ENCODE peak calls at places on chromosomes 2 and 18, in seven cellular contexts. Y, H, D, W, R, A and Q are unnamed samples.

GRCh38 chr18:62187543-62188378 is 706 bp downstream of the RELCH start:
- DNase-seq in D (peak; percentile 7), W (no peak), H (no peak), Y (no peak), A (no peak), R (peak; percentile 37), Q (peak; percentile 53)

GRCh38 chr2:206250041-206250897 is 24.2 kb upstream of the ZDBF2 start:
- DNase-seq in D (no peak), A (no peak), Y (no peak), H (no peak), R (no peak), W (no peak), Q (no peak)

GRCh38 chr2:212626371-212626918 is 87.8 kb upstream of the ERBB4 start:
- DNase-seq in A (no peak), R (no peak), H (no peak), W (no peak), D (no peak), Y (no peak), Q (no peak)

GRCh38 chr2:219632758-219633101 is 5.3 kb downstream of the SLC4A3 start:
- DNase-seq in R (peak; percentile 24), Y (no peak), D (no peak), W (no peak), A (peak; percentile 17), H (no peak), Q (no peak)

GRCh38 chr2:202373490-202373889 is 2.6 kb upstream of the BMPR2 start:
- DNase-seq in Y (no peak), H (no peak), R (no peak), D (peak; percentile 83), A (no peak), W (no peak), Q (peak; percentile 20)

GRCh38 chr18:12313530-12314245 is 5.6 kb downstream of the TUBB6 start:
- DNase-seq in R (no peak), A (no peak), H (no peak), D (no peak), Y (no peak), W (no peak), Q (no peak)

GRCh38 chr2:32357545-32358482 is 991 bp downstream of the BIRC6 start:
- DNase-seq in D (peak; percentile 49), A (no peak), R (peak; percentile 59), H (peak; percentile 32), Y (no peak), W (no peak), Q (peak; percentile 56)

GRCh38 chr2:65710779-65711295 is 278.4 kb upstream of the SPRED2 start:
- DNase-seq in D (peak; percentile 34), A (no peak), R (no peak), Y (no peak), H (no peak), W (no peak), Q (peak; percentile 1)

GRCh38 chr2:71578665-71579371 is 125.5 kb downstream of the DYSF start:
- DNase-seq in R (no peak), A (no peak), W (no peak), D (peak; percentile 30), H (peak; percentile 73), Y (peak; percentile 71), Q (no peak)

GRCh38 chr2:233247744-233248143 is 3.7 kb upstream of the ATG16L1 start:
- DNase-seq in D (peak; percentile 16), Y (no peak), R (no peak), H (no peak), W (no peak), A (no peak), Q (peak; percentile 21)

GRCh38 chr2:148989882-148990493 is 48.5 kb upstream of the LYPD6B start:
- DNase-seq in R (no peak), D (peak; percentile 87), W (peak; percentile 37), H (no peak), A (no peak), Y (no peak), Q (peak; percentile 53)

GRCh38 chr2:127763776-127764175 is 47.2 kb downstream of the WDR33 start:
- DNase-seq in A (no peak), Y (no peak), D (peak; percentile 61), H (no peak), W (no peak), R (no peak), Q (peak; percentile 22)

GRCh38 chr2:41621095-41621494 is 426.7 kb upstream of the PKDCC start:
- DNase-seq in D (no peak), R (no peak), Y (no peak), H (no peak), W (no peak), A (no peak), Q (no peak)

GRCh38 chr2:169819106-169819505 is 5.6 kb downstream of the METTL5 start:
- DNase-seq in R (no peak), W (no peak), D (peak; percentile 38), H (no peak), Y (no peak), A (no peak), Q (peak; percentile 78)

GRCh38 chr2:65377556-65378307 is 54.7 kb downstream of the SPRED2 start:
- DNase-seq in D (peak; percentile 87), H (no peak), Y (no peak), R (peak; percentile 35), A (no peak), W (no peak), Q (peak; percentile 77)

GRCh38 chr2:105631011-105631410 is 113.7 kb upstream of the NCK2 start:
- DNase-seq in H (no peak), A (no peak), Y (no peak), W (no peak), D (no peak), R (no peak), Q (no peak)

GRCh38 chr2:233844064-233844807 is 10.1 kb downstream of the HJURP start:
- DNase-seq in A (no peak), W (no peak), D (no peak), R (no peak), Y (no peak), H (no peak), Q (no peak)

GRCh38 chr18:9694952-9695495 is 13.1 kb upstream of the RAB31 start:
- DNase-seq in H (no peak), W (no peak), D (no peak), A (no peak), R (no peak), Y (no peak), Q (no peak)

GRCh38 chr2:215362562-215362904 is 50.7 kb downstream of the ATIC start:
- DNase-seq in D (no peak), W (no peak), H (no peak), A (no peak), Y (no peak), R (no peak), Q (no peak)

GRCh38 chr2:234564719-234565118 is 67.8 kb upstream of the ARL4C start:
- DNase-seq in R (no peak), H (no peak), Y (no peak), A (no peak), D (peak; percentile 53), W (no peak), Q (peak; percentile 78)

GRCh38 chr2:48483916-48484315 is 46.0 kb upstream of the STON1 start:
- DNase-seq in D (peak; percentile 90), H (no peak), Y (no peak), R (no peak), A (no peak), W (no peak), Q (peak; percentile 41)

GRCh38 chr2:60759654-60760053 is 3.6 kb downstream of the PAPOLG start:
- DNase-seq in D (no peak), Y (no peak), W (no peak), H (no peak), A (no peak), R (no peak), Q (no peak)

DNA sequence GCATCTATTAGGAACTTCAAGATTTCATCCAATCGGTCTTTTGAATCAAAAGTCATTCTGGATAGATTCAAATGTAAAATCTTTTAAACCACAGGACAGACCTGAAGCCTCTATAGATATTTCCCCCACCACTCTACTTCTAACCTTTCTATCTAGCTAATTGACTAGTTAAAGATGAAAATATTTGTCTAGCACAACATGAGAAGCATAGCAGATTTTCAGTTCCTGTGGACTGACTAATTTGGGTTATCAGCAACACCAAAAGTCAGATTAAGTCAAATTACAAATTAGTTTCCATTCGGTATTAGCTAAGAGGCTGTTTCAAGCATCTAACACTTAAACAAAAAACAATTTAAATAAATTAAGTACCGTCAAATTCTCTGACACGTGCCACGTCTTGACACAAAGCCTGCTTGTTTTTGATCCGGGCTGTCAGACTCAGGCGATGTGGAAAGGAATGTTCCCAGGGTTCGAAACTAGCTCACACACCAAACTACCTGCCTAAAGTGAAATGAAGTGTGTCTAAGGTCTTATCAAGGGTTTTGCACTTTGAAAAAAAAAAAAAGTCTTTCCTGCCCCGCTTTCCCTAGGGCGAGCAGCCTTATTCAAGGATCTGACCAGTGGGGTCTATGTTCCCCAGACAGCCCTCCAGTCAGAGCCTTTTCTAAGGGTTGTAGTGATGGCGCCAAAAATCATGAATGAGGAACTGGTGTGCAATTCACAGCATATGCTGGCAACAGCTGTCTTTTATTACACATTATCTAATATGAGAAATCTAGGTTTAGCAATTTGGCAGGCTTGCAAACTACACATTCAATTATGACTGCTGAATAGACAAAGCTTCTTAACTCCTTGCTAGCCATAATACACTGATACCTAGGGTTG is 4.7 kb downstream of the CYTIP start:
- DNase-seq in A (no peak), Y (no peak), D (no peak), R (no peak), W (no peak), H (no peak), Q (no peak)
- H3K4me3 ChIP-seq in A (peak overlapping the region; percentile 80), Y (no peak overlapping the region), D (no peak overlapping the region), R (no peak overlapping the region), W (no peak overlapping the region), H (peak overlapping the region; percentile 9), Q (no peak overlapping the region)

DNA sequence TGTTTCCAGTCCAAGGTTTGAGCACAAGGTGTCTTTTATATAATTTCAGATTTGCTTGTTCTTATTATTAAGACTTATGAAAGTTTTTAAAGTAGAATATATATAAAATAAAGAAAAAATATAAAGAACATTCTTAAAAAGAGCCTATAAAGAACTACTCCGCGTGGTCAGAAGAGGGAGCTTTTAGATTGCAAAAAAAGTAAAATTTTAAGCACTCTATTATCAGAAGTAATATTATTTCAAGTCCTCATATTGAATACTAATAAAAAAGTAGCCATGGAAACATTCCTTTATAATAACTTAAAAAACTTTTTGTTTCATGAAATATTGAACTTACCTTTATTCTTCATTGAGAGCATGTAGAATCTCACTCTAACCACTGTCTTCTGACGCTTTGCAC is 51.4 kb downstream of the LINC00305 start:
- DNase-seq in D (peak; percentile 4), A (no peak), W (no peak), H (no peak), Y (no peak), R (no peak), Q (no peak)
- TF ChIP-seq CTCF in D (peak; percentile 7), A (no peak), W (no peak), H (peak; percentile 45), Y (peak; percentile 11), R (peak; percentile 26), Q (no peak)

GRCh38 chr18:66682855-66683322 is 79.0 kb upstream of the CDH19 start:
- DNase-seq in Y (no peak), R (no peak), W (no peak), H (no peak), A (no peak), D (no peak), Q (peak; percentile 1)
- H3K4me3 ChIP-seq in Y (no peak overlapping the region), R (no peak overlapping the region), W (no peak overlapping the region), H (peak overlapping the region; percentile 51), A (no peak overlapping the region), D (no peak overlapping the region), Q (no peak overlapping the region)

DNA sequence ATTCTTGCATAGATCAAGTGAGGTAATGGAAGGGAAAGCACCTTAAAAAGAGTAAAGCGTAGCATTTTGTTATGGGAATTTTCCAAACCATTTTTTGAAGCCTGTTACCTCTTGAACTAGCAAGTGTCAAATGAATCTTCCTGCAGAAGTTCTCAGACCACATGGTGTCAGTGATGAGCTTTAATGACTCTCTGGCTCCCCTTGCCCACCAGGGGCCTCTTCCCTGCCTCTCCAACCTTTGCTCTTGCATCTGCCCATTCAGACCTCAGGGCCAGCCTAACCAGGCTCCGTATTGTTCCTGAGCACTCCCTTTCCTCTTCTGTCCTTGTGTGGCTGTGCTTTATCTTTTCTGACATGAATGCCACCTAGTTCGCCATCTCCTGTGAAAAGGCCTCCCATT is 155.9 kb downstream of the DIS3L2 start:
- DNase-seq in A (no peak), Y (no peak), W (no peak), D (no peak), H (no peak), R (no peak), Q (no peak)
- TF ChIP-seq CTCF in A (no peak), Y (no peak), W (no peak), D (no peak), H (no peak), R (no peak), Q (no peak)